ENCODE peak calls at places on chromosomes 2 and 18, in ten cellular contexts. G is spleen, Y is transverse colon, D is GM23338, O is K562, L is sigmoid colon, X is HCT116, M is esophagus muscularis mucosa, T is HepG2, B is SK-N-SH. A is an unnamed sample. For H3K4me1, the result is how much of the 10 kb centered on the place peaks cover.

GRCh38 chr2:83081835-83082522 is 1377.1 kb downstream of the SUCLG1 start:
- DNase-seq in G (no peak), Y (no peak), D (no peak), O (no peak), L (no peak), X (no peak), M (no peak), T (peak), B (peak), A (no peak)

GRCh38 chr2:152755029-152755428 is 36.6 kb downstream of the ARL6IP6 start:
- DNase-seq in G (no peak), Y (no peak), D (peak), O (no peak), L (no peak), X (no peak), M (no peak), T (no peak), B (no peak), A (no peak)

GRCh38 chr2:100823665-100824438 is 3.9 kb downstream of the NPAS2 start:
- DNase-seq in G (no peak), Y (no peak), D (no peak), O (no peak), L (no peak), X (no peak), M (no peak), T (peak), B (no peak), A (no peak)

GRCh38 chr2:174688079-174688478 is 76.2 kb downstream of the CHRNA1 start:
- DNase-seq in G (no peak), Y (no peak), D (no peak), O (no peak), L (no peak), X (peak), M (no peak), T (no peak), B (no peak), A (no peak)

GRCh38 chr18:11570770-11571169 is 38.6 kb upstream of the SLC35G4 start:
- DNase-seq in G (no peak), Y (no peak), D (peak), O (no peak), L (no peak), X (no peak), M (no peak), T (no peak), B (no peak), A (no peak)

GRCh38 chr18:44934894-44935293 is 254.2 kb downstream of the SETBP1 start:
- DNase-seq in G (no peak), Y (no peak), D (no peak), O (no peak), L (no peak), X (no peak), M (no peak), T (no peak), B (no peak), A (no peak)

GRCh38 chr2:47568164-47568861 is 165.4 kb downstream of the MSH2 start:
- DNase-seq in G (no peak), Y (no peak), D (no peak), O (no peak), L (no peak), X (no peak), M (no peak), T (no peak), B (no peak), A (no peak)

GRCh38 chr2:237257471-237257951 is 156.5 kb downstream of the COL6A3 start:
- DNase-seq in G (no peak), Y (no peak), D (no peak), O (no peak), L (peak), X (no peak), M (no peak), T (no peak), B (no peak), A (no peak)

GRCh38 chr2:105254520-105255210 is 13.1 kb downstream of the GPR45 start:
- DNase-seq in G (no peak), Y (no peak), D (no peak), O (no peak), L (no peak), X (no peak), M (no peak), T (no peak), B (no peak), A (no peak)

GRCh38 chr2:168369087-168369486 is 87.0 kb upstream of the CERS6 start:
- DNase-seq in G (no peak), Y (no peak), D (no peak), O (no peak), L (no peak), X (no peak), M (no peak), T (no peak), B (peak), A (no peak)

GRCh38 chr18:80086281-80086680 is 22.8 kb upstream of the ADNP2 start:
- DNase-seq in G (no peak), Y (no peak), D (no peak), O (no peak), L (no peak), X (no peak), M (peak), T (no peak), B (no peak), A (no peak)

GRCh38 chr2:69975853-69976462 is 14.5 kb upstream of the ASPRV1 start:
- DNase-seq in G (peak), Y (no peak), D (no peak), O (peak), L (peak), X (no peak), M (no peak), T (peak), B (no peak), A (no peak)

GRCh38 chr2:221075203-221075602 is 496.9 kb downstream of the EPHA4 start:
- DNase-seq in G (no peak), Y (no peak), D (no peak), O (no peak), L (no peak), X (no peak), M (no peak), T (no peak), B (no peak), A (no peak)

GRCh38 chr2:23384551-23385349 is at the start of gene KLHL29:
- DNase-seq in G (peak), Y (peak), D (peak), O (peak), L (peak), X (no peak), M (peak), T (no peak), B (peak), A (peak)

GRCh38 chr18:70489556-70489955 is 200.7 kb downstream of the SOCS6 start:
- DNase-seq in G (no peak), Y (no peak), D (no peak), O (no peak), L (no peak), X (no peak), M (no peak), T (no peak), B (no peak), A (no peak)

GRCh38 chr2:112724611-112725525 is 4.0 kb downstream of the NT5DC4 start:
- DNase-seq in G (no peak), Y (no peak), D (peak), O (peak), L (no peak), X (no peak), M (peak), T (peak), B (no peak), A (no peak)

GRCh38 chr2:31238126-31238905 is 4.4 kb downstream of the EHD3 start:
- DNase-seq in G (no peak), Y (no peak), D (no peak), O (no peak), L (no peak), X (no peak), M (no peak), T (no peak), B (no peak), A (peak)

GRCh38 chr18:48517048-48517447 is 21.8 kb upstream of the CTIF start:
- DNase-seq in G (no peak), Y (no peak), D (no peak), O (no peak), L (no peak), X (no peak), M (no peak), T (no peak), B (no peak), A (no peak)

GRCh38 chr2:71460595-71461303 is 7.4 kb downstream of the DYSF start:
- DNase-seq in G (no peak), Y (no peak), D (peak), O (peak), L (no peak), X (peak), M (peak), T (no peak), B (peak), A (no peak)

GRCh38 chr18:2916184-2916583 is 69.4 kb downstream of the EMILIN2 start:
- DNase-seq in G (no peak), Y (no peak), D (peak), O (no peak), L (no peak), X (no peak), M (no peak), T (no peak), B (no peak), A (no peak)

GRCh38 chr2:209592106-209592505 is 168.3 kb downstream of the MAP2 start:
- DNase-seq in G (no peak), Y (no peak), D (no peak), O (no peak), L (no peak), X (no peak), M (no peak), T (no peak), B (no peak), A (no peak)

GRCh38 chr2:67649331-67650071 is 252.4 kb downstream of the ETAA1 start:
- DNase-seq in G (no peak), Y (no peak), D (no peak), O (no peak), L (peak), X (no peak), M (no peak), T (no peak), B (peak), A (no peak)

GRCh38 chr2:52658598-52658997 is 1109.0 kb upstream of the CHAC2 start:
- DNase-seq in G (no peak), Y (no peak), D (no peak), O (no peak), L (no peak), X (peak), M (no peak), T (no peak), B (no peak), A (no peak)

GRCh38 chr2:11985817-11986566 is 239.6 kb downstream of the LPIN1 start:
- DNase-seq in G (no peak), Y (no peak), D (peak), O (no peak), L (no peak), X (no peak), M (peak), T (no peak), B (no peak), A (no peak)

GRCh38 chr2:106026271-106027190 is 167.6 kb downstream of the UXS1 start:
- DNase-seq in G (no peak), Y (no peak), D (no peak), O (no peak), L (no peak), X (no peak), M (peak), T (no peak), B (no peak), A (no peak)

GRCh38 chr2:157302492-157303099 is 23.0 kb downstream of the ERMN start:
- DNase-seq in G (no peak), Y (no peak), D (peak), O (peak), L (no peak), X (peak), M (no peak), T (peak), B (peak), A (peak)

GRCh38 chr2:73561422-73561821 is 80.8 kb downstream of the NAT8 start:
- DNase-seq in G (no peak), Y (no peak), D (no peak), O (no peak), L (no peak), X (no peak), M (no peak), T (no peak), B (no peak), A (no peak)

GRCh38 chr2:204662956-204663355 is 117.7 kb downstream of the PARD3B start:
- DNase-seq in G (no peak), Y (no peak), D (no peak), O (no peak), L (no peak), X (no peak), M (no peak), T (no peak), B (no peak), A (no peak)

GRCh38 chr2:177489719-177490301 is 97.2 kb downstream of the AGPS start:
- DNase-seq in G (no peak), Y (no peak), D (peak), O (peak), L (no peak), X (peak), M (no peak), T (peak), B (peak), A (no peak)

GRCh38 chr2:31660165-31660564 is 79.4 kb upstream of the SRD5A2 start:
- DNase-seq in G (no peak), Y (no peak), D (no peak), O (no peak), L (no peak), X (no peak), M (no peak), T (no peak), B (no peak), A (no peak)

GRCh38 chr2:18927525-18928232 is 338.3 kb upstream of the NT5C1B start:
- DNase-seq in G (no peak), Y (no peak), D (no peak), O (no peak), L (no peak), X (no peak), M (no peak), T (peak), B (no peak), A (no peak)

GRCh38 chr2:206876176-206876575 is 63.1 kb upstream of the CPO start:
- DNase-seq in G (no peak), Y (no peak), D (peak), O (no peak), L (no peak), X (no peak), M (no peak), T (no peak), B (peak), A (no peak)

GRCh38 chr2:74658516-74658915 is 4.5 kb downstream of the SEMA4F start:
- DNase-seq in G (no peak), Y (no peak), D (no peak), O (no peak), L (no peak), X (no peak), M (no peak), T (no peak), B (no peak), A (no peak)

GRCh38 chr2:86213699-86214502 is 14.6 kb downstream of the MRPL35 start:
- DNase-seq in G (no peak), Y (no peak), D (no peak), O (peak), L (no peak), X (no peak), M (peak), T (no peak), B (no peak), A (no peak)

GRCh38 chr2:235270951-235271350 is 222.9 kb upstream of the AGAP1 start:
- DNase-seq in G (no peak), Y (no peak), D (no peak), O (no peak), L (no peak), X (no peak), M (no peak), T (no peak), B (no peak), A (no peak)

GRCh38 chr2:240624950-240625621 is at the start of gene GPR35:
- DNase-seq in G (peak), Y (peak), D (no peak), O (peak), L (peak), X (no peak), M (no peak), T (no peak), B (no peak), A (no peak)

GRCh38 chr2:141455877-141456276 is 674.9 kb downstream of the LRP1B start:
- DNase-seq in G (no peak), Y (no peak), D (peak), O (no peak), L (no peak), X (no peak), M (no peak), T (no peak), B (no peak), A (no peak)

GRCh38 chr18:26813043-26813442 is 52.5 kb downstream of the AQP4 start:
- DNase-seq in G (no peak), Y (peak), D (peak), O (no peak), L (no peak), X (peak), M (no peak), T (peak), B (peak), A (peak)

GRCh38 chr2:234308073-234308813 is 188.6 kb downstream of the ARL4C start:
- DNase-seq in G (no peak), Y (no peak), D (no peak), O (no peak), L (no peak), X (no peak), M (no peak), T (no peak), B (no peak), A (no peak)

GRCh38 chr18:62368100-62368499 is 43.0 kb downstream of the TNFRSF11A start:
- DNase-seq in G (no peak), Y (no peak), D (no peak), O (no peak), L (no peak), X (no peak), M (no peak), T (no peak), B (no peak), A (no peak)

GRCh38 chr2:195662138-195662537 is 5.1 kb downstream of the SLC39A10 start:
- DNase-seq in G (no peak), Y (no peak), D (no peak), O (peak), L (no peak), X (no peak), M (no peak), T (no peak), B (no peak), A (no peak)
- H3K4me1 ChIP-seq in G (half or more), Y (half or more), D (under half), O (under half), L (under half), X (under half), M (under half), T (under half), B (under half), A (under half)

GRCh38 chr2:10778724-10779115 is 33.9 kb downstream of the PDIA6 start:
- DNase-seq in G (peak), Y (no peak), D (no peak), O (no peak), L (peak), X (no peak), M (no peak), T (no peak), B (peak), A (no peak)
- TF ChIP-seq POLR2AphosphoS5 in G (no peak), Y (no peak), D (no peak), O (no peak), L (no peak), X (no peak), M (no peak), T (no peak), B (no peak), A (no peak)

DNA sequence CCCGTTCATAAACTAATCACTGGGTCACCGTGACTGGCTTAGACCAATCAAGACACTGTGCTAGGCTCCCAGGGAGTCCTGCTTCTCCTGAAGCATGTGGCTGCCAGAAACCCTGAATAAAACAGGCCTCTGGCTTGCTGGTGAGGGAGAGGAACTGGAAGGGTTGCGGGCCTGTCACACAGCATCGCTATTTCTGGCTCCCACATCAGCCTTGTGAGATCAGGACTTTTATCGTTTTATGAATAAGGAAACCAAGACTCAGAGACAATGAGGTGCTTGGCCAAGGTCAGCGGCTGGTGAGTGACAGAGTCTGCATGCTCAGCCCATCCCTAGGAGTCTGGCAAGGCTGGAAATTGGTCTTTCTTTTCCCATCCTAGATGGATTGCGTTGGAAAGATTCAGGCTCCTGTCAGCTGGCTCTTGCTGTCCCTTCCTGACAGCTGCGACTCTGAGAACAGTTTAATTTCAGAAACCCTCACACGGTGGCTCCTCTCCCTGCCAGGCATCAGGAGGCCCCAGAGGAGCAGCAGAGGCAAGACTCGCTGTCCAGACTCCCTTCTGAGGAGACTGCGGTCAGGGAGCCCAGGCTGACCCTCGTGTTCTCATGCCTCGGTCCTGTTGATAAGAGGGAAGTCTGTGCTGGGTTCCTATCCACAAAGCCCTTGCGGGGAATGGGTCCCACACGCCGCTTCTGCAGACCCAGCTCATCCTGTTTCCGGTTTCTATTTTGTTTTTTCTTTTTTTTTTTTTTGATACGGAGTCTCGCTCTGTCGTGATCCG is 104.4 kb upstream of the TAF1B start:
- DNase-seq in G (no peak), Y (peak), D (no peak), O (no peak), L (no peak), X (no peak), M (no peak), T (no peak), B (no peak), A (no peak)
- H3K4me3 ChIP-seq in G (peak), Y (peak), D (no peak), O (no peak), L (peak), X (no peak), M (peak), T (no peak), B (no peak), A (peak)

DNA sequence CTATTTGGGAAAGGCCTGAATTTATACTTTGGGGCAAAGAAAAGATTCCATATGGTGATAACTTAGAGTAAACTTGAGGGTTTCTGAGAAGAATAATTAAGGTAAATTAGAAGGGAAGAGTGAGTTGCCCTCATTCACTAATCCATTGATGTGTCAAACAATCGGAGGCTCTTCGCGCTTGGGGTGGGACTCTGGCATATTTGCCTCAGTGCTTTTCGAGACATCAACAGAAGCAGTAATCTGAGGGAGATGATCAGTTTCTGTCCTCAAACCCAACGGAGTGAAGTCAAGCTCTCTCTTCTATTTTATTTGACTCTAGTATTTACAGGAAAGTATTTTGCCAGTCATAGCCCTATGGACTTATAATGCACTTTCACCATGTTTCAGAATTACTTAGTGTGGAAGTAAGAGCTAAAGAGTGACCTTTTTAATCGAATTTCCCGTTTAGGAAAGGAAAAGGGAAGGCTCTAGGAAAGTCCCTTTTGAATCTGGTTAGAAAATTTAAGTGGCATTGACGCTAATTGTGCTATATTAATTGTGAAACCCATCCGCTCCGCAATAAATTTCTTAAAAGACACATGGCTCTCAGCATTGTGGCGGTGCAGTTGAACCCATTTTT is 1.3 kb downstream of the RAB10 start:
- DNase-seq in G (no peak), Y (no peak), D (no peak), O (no peak), L (no peak), X (no peak), M (no peak), T (no peak), B (peak), A (no peak)
- H3K4me1 ChIP-seq in G (half or more), Y (half or more), D (under half), O (under half), L (under half), X (under half), M (half or more), T (under half), B (under half), A (under half)

DNA sequence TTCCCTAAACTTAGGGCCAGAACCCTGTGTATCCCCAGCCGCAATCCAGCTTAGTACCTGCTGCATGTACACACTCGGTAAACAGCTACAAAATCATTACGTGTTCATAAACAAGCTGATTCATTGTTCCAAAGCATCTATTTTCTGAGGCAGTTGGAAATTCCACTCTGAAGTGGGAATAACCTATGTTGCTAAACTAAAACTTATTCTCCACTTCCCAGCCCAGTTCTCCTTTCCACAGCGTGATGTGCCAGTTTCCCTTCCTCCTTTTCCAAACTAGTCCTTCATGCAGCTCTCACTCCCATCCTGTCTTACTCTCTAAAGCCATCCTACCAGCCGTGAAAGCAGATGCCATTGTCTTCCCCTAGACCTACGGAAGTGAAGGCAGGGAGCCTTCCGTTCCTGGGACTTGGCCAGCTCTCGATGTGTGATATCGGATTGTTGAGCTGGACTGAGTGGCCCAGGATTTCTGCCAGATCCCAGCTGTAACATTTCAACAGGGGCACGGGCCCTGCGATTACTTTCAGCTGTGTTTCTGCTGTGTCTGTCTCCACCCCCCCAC is 100.7 kb downstream of the CRIM1 start:
- DNase-seq in G (peak), Y (peak), D (no peak), O (no peak), L (peak), X (no peak), M (no peak), T (no peak), B (peak), A (no peak)
- TF ChIP-seq POLR2AphosphoS5 in G (peak), Y (no peak), D (no peak), O (no peak), L (peak), X (no peak), M (peak), T (no peak), B (peak), A (peak)

GRCh38 chr2:120320318-120320851 is 25.6 kb upstream of the INHBB start:
- DNase-seq in G (peak), Y (no peak), D (no peak), O (no peak), L (no peak), X (no peak), M (no peak), T (no peak), B (no peak), A (peak)
- H3K4me3 ChIP-seq in G (no peak), Y (no peak), D (no peak), O (no peak), L (no peak), X (no peak), M (no peak), T (no peak), B (no peak), A (no peak)

A was measured in prostate gland.